ENCODE peak calls at places on chromosomes 1 and 21, in four cellular contexts. M is pancreas, S is K562, D is left ventricle myocardium inferior. X is an unnamed sample.

GRCh38 chr1:243402868-243403267 is 147.0 kb downstream of the SDCCAG8 start:
- DNase-seq in M (no peak), S (no peak), D (no peak), X (no peak)

GRCh38 chr1:244074559-244075171 is 23.6 kb downstream of the ZBTB18 start:
- DNase-seq in M (no peak), S (no peak), D (no peak), X (no peak)

GRCh38 chr1:187047298-187047697 is 218.5 kb downstream of the PLA2G4A start:
- DNase-seq in M (no peak), D (no peak), S (no peak), X (no peak)

GRCh38 chr1:155124503-155125463 is 2.9 kb upstream of the EFNA1 start:
- DNase-seq in M (no peak), D (no peak), S (no peak), X (no peak)

GRCh38 chr1:173205146-173206051 is 1.7 kb downstream of the TNFSF4 start:
- DNase-seq in S (no peak), D (no peak), M (no peak), X (peak)

GRCh38 chr1:166875734-166876539 is at the start of gene TADA1:
- DNase-seq in D (peak), S (peak), M (peak), X (peak)

GRCh38 chr21:40752125-40752524 is 94.8 kb downstream of the DSCAM start:
- DNase-seq in M (no peak), D (no peak), S (no peak), X (no peak)

GRCh38 chr21:41876396-41876795 is 2.7 kb downstream of the PRDM15 start:
- DNase-seq in D (no peak), S (no peak), M (no peak), X (no peak)

GRCh38 chr1:25232027-25232865 is at the start of gene SYF2:
- DNase-seq in S (peak), D (peak), M (peak), X (peak)

GRCh38 chr1:67629370-67630075 is 55.5 kb upstream of the GADD45A start:
- DNase-seq in D (no peak), M (no peak), S (no peak), X (peak)

GRCh38 chr1:41742219-41742618 is 176.5 kb downstream of the HIVEP3 start:
- DNase-seq in M (no peak), S (no peak), D (no peak), X (peak)

GRCh38 chr1:23779826-23780371 is 1.7 kb downstream of the PITHD1 start:
- DNase-seq in S (peak), M (no peak), D (no peak), X (peak)

GRCh38 chr1:238329671-238330070 is 438.9 kb upstream of the ZP4 start:
- DNase-seq in S (no peak), D (no peak), M (no peak), X (no peak)

GRCh38 chr21:29496337-29496736 is 197.6 kb downstream of the BACH1 start:
- DNase-seq in S (no peak), M (no peak), D (no peak), X (no peak)

GRCh38 chr1:37123266-37123665 is 89.0 kb upstream of the GRIK3 start:
- DNase-seq in D (no peak), M (no peak), S (no peak), X (no peak)

GRCh38 chr21:21007606-21008005 is 9.4 kb downstream of the NCAM2 start:
- DNase-seq in M (no peak), S (no peak), D (no peak), X (peak)

GRCh38 chr1:203148127-203148526 is 20.6 kb downstream of the ADORA1 start:
- DNase-seq in D (no peak), M (no peak), S (peak), X (no peak)

GRCh38 chr1:173717238-173717637 is 2.5 kb downstream of the KLHL20 start:
- DNase-seq in S (no peak), M (no peak), D (no peak), X (no peak)

GRCh38 chr1:167158813-167159275 is 61.8 kb upstream of the POU2F1 start:
- DNase-seq in M (no peak), S (no peak), D (no peak), X (no peak)

GRCh38 chr1:209368864-209369598 is 214.5 kb upstream of the CAMK1G start:
- DNase-seq in D (peak), S (no peak), M (peak), X (peak)

GRCh38 chr1:67883069-67883468 is 49.8 kb upstream of the GNG12 start:
- DNase-seq in D (no peak), S (no peak), M (no peak), X (peak)

GRCh38 chr1:91651671-91652071 is 151.0 kb downstream of the CDC7 start:
- DNase-seq in M (no peak), D (peak), S (peak), X (peak)

GRCh38 chr1:227886993-227887696 is 60.6 kb downstream of the WNT9A start:
- DNase-seq in D (peak), S (peak), M (no peak), X (peak)

GRCh38 chr1:232306269-232306911 is 323.5 kb downstream of the SIPA1L2 start:
- DNase-seq in S (no peak), M (peak), D (peak), X (no peak)

GRCh38 chr1:20138961-20139550 is at the start of gene PLA2G2F:
- DNase-seq in D (no peak), M (no peak), S (no peak), X (no peak)

GRCh38 chr1:96633695-96634094 is 87.9 kb upstream of the PTBP2 start:
- DNase-seq in S (no peak), D (no peak), M (no peak), X (no peak)

GRCh38 chr1:51654000-51654399 is 37.1 kb downstream of the OSBPL9 start:
- DNase-seq in M (no peak), D (no peak), S (no peak), X (no peak)
- TF ChIP-seq CTCF in M (no peak), D (no peak), S (no peak), X (no peak)

DNA sequence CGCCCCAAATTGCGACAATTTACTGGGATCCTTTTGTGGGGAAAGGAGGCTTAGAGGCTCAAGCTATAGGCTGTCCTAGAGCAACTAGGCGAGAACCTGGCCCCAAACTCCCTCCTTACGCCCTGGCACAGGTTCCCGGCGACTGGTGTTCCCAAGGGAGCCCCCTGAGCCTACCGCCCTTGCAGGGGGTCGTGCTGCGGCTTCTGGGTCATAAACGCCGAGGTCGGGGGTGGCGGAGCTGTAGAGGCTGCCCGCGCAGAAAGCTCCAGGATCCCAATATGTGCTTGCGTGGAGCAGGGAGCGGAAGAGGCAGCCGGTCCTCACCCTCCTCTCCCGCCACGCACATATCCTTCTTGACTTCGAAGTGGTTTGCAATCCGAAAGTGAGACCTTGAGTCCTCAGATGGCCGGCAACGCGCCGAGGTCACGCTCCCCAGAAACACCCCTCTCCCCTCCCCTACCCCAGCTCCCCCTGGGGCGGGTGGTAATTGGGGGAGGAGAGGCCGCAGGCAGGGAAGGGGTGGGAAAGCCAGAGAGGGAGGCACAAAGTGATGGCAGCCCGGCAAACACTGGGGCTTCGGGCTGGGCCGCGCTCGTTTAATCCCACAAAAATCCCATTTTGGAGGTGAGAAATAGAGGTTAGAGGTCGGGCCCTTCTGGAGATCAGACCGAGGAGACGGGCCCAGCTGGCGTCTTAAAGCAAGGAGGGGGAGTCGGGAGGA is 6.2 kb downstream of the SIM2 start:
- DNase-seq in S (no peak), D (no peak), M (no peak), X (no peak)
- H3K4me3 ChIP-seq in S (no peak), D (peak), M (no peak), X (no peak)

GRCh38 chr1:29239142-29239541 is 2.8 kb downstream of the PTPRU start:
- DNase-seq in S (no peak), D (no peak), M (no peak), X (peak)

GRCh38 chr1:29237906-29238600 is 1.7 kb downstream of the PTPRU start:
- DNase-seq in S (no peak), M (no peak), D (peak), X (peak)

GRCh38 chr1:29238601-29238964 is 2.3 kb downstream of the PTPRU start:
- DNase-seq in D (no peak), S (no peak), M (no peak), X (no peak)

GRCh38 chr1:29240986-29241385 is 4.7 kb downstream of the PTPRU start:
- DNase-seq in D (no peak), M (no peak), S (no peak), X (no peak)

GRCh38 chr1:29240400-29240837 is 4.1 kb downstream of the PTPRU start:
- DNase-seq in M (no peak), S (no peak), D (no peak), X (peak)
- TF ChIP-seq CTCF in M (no peak), S (peak), D (no peak), X (peak)

DNA sequence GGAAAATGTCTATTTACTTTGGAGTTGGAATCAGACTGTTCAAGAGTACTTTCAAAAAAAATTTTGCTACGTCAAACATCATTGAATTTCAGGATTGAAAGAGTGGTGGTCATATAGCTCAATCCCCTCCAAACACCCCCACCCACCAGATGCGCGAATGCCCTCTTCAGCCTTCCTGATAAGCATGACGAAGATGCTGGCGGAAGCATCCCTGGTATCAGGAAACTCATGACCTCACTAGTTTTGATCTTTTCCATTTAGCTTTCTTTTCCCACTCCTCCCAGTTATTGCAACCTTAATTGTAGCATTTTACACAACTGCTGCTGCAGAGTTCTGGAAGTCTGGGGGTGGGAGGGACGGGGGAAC is 104.4 kb downstream of the LEPR start:
- DNase-seq in D (no peak), M (no peak), S (no peak), X (no peak)
- H3K4me3 ChIP-seq in D (peak), M (peak), S (peak), X (peak)

GRCh38 chr1:27368872-27369703 is 2.3 kb upstream of the MAP3K6 start:
- DNase-seq in S (no peak), M (no peak), D (no peak), X (peak)
- TF ChIP-seq CTCF in S (peak), M (no peak), D (peak), X (peak)

GRCh38 chr21:34836933-34837505 is 168.2 kb downstream of the CLIC6 start:
- DNase-seq in M (no peak), D (no peak), S (no peak), X (no peak)
- H3K4me3 ChIP-seq in M (no peak), D (no peak), S (no peak), X (no peak)